ENCODE peak calls at places on chromosomes 1 and 21, in four cellular contexts. F is K562, O is HepG2, W is GM12878. X is an unnamed sample.
A peak's percentile ranks its signal among the peaks of the same experiment; 100 is the strongest.

GRCh38 chr1:207858271-207858670 is 52.7 kb downstream of the CD34 start:
- DNase-seq in F (no peak), O (no peak), W (no peak), X (no peak)

GRCh38 chr1:229843627-229844238 is 217.7 kb downstream of the URB2 start:
- DNase-seq in F (peak; percentile 26), O (peak; percentile 3), W (no peak), X (no peak)

GRCh38 chr1:211632808-211633522 is 42.5 kb downstream of the NEK2 start:
- DNase-seq in F (no peak), O (no peak), W (no peak), X (no peak)

GRCh38 chr21:33383056-33383888 is 19.9 kb upstream of the IFNGR2 start:
- DNase-seq in F (peak; percentile 37), O (peak; percentile 91), W (peak; percentile 98), X (no peak)

GRCh38 chr21:34345091-34345871 is 18.5 kb upstream of the KCNE2 start:
- DNase-seq in F (no peak), O (no peak), W (no peak), X (no peak)

GRCh38 chr1:14567056-14567455 is 31.4 kb upstream of the KAZN start:
- DNase-seq in F (no peak), O (no peak), W (no peak), X (peak; percentile 52)

GRCh38 chr1:246329900-246330299 is 177.2 kb downstream of the SMYD3 start:
- DNase-seq in F (no peak), O (no peak), W (peak; percentile 91), X (no peak)

GRCh38 chr21:33644383-33645074 is 2.2 kb downstream of the ITSN1 start:
- DNase-seq in F (no peak), O (peak; percentile 79), W (no peak), X (no peak)

GRCh38 chr1:8908388-8909151 is 30.1 kb upstream of the ENO1 start:
- DNase-seq in F (no peak), O (no peak), W (no peak), X (no peak)

GRCh38 chr1:51749151-51749550 is 129.4 kb downstream of the NRDC start:
- DNase-seq in F (no peak), O (no peak), W (no peak), X (no peak)

GRCh38 chr1:7470904-7471638 is 300.0 kb upstream of the VAMP3 start:
- DNase-seq in F (no peak), O (no peak), W (peak; percentile 23), X (no peak)

GRCh38 chr1:10181154-10181553 is 29.2 kb upstream of the KIF1B start:
- DNase-seq in F (no peak), O (no peak), W (no peak), X (no peak)

GRCh38 chr21:29231781-29232548 is 66.8 kb upstream of the BACH1 start:
- DNase-seq in F (no peak), O (no peak), W (no peak), X (no peak)

GRCh38 chr1:51063121-51063520 is 38.9 kb upstream of the C1orf185 start:
- DNase-seq in F (no peak), O (no peak), W (no peak), X (no peak)

GRCh38 chr1:89910780-89911179 is 84.1 kb upstream of the ZNF326 start:
- DNase-seq in F (no peak), O (no peak), W (no peak), X (no peak)

GRCh38 chr21:45010860-45011259 is 63.5 kb upstream of the ADARB1 start:
- DNase-seq in F (no peak), O (no peak), W (no peak), X (peak; percentile 3)

GRCh38 chr1:41645062-41645461 is 160.6 kb upstream of the EDN2 start:
- DNase-seq in F (no peak), O (no peak), W (no peak), X (no peak)

GRCh38 chr1:201171063-201172036 is 17.1 kb upstream of the TMEM9 start:
- DNase-seq in F (peak; percentile 75), O (peak; percentile 65), W (no peak), X (peak; percentile 60)

GRCh38 chr1:171017431-171017830 is 73.3 kb upstream of the FMO3 start:
- DNase-seq in F (no peak), O (no peak), W (no peak), X (peak; percentile 13)

GRCh38 chr1:118101989-118102388 is 83.0 kb downstream of the SPAG17 start:
- DNase-seq in F (no peak), O (no peak), W (no peak), X (no peak)

GRCh38 chr1:24060482-24060881 is 51.5 kb downstream of the MYOM3 start:
- DNase-seq in F (no peak), O (no peak), W (no peak), X (no peak)

GRCh38 chr1:230899845-230900251 is 31.5 kb upstream of the C1orf198 start:
- DNase-seq in F (no peak), O (no peak), W (no peak), X (no peak)

GRCh38 chr1:44707112-44707881 is 23.7 kb downstream of the RNU5D-1 start:
- DNase-seq in F (no peak), O (peak; percentile 50), W (no peak), X (no peak)

GRCh38 chr1:201665036-201665435 is 126.1 kb downstream of the NAV1 start:
- DNase-seq in F (no peak), O (no peak), W (no peak), X (no peak)

GRCh38 chr1:26754086-26754874 is 33.5 kb upstream of the PIGV start:
- DNase-seq in F (no peak), O (no peak), W (no peak), X (no peak)

GRCh38 chr1:109705411-109705810 is 6.6 kb upstream of the GSTM5 start:
- DNase-seq in F (peak; percentile 1), O (no peak), W (no peak), X (no peak)
- TF ChIP-seq CBFB in F (no peak), O (no peak), W (no peak), X (no peak)

GRCh38 chr1:181514298-181515290 is 31.3 kb downstream of the CACNA1E start:
- DNase-seq in F (no peak), O (no peak), W (peak; percentile 54), X (no peak)
- TF ChIP-seq CTCF in F (no peak), O (peak; percentile 17), W (peak; percentile 27), X (no peak)

GRCh38 chr1:101041300-101041699 is 15.7 kb upstream of the DPH5 start:
- DNase-seq in F (no peak), O (no peak), W (no peak), X (no peak)

GRCh38 chr1:101044259-101044658 is 18.7 kb upstream of the DPH5 start:
- DNase-seq in F (no peak), O (no peak), W (no peak), X (no peak)

GRCh38 chr1:101040666-101041065 is 15.1 kb upstream of the DPH5 start:
- DNase-seq in F (no peak), O (no peak), W (no peak), X (no peak)

GRCh38 chr1:101044749-101045148 is 19.2 kb upstream of the DPH5 start:
- DNase-seq in F (no peak), O (no peak), W (no peak), X (no peak)

GRCh38 chr1:101043776-101044175 is 18.2 kb upstream of the DPH5 start:
- DNase-seq in F (no peak), O (no peak), W (no peak), X (no peak)
- TF ChIP-seq CBFB in F (no peak), O (no peak), W (no peak), X (no peak)

GRCh38 chr21:42164818-42165217 is 54.1 kb upstream of the ABCG1 start:
- DNase-seq in F (no peak), O (no peak), W (no peak), X (no peak)

GRCh38 chr21:42163511-42163863 is 55.5 kb upstream of the ABCG1 start:
- DNase-seq in F (no peak), O (no peak), W (no peak), X (no peak)

GRCh38 chr21:42165901-42166300 is 53.0 kb upstream of the ABCG1 start:
- DNase-seq in F (no peak), O (no peak), W (no peak), X (no peak)

GRCh38 chr21:42162831-42163510 is 56.0 kb upstream of the ABCG1 start:
- DNase-seq in F (no peak), O (no peak), W (no peak), X (no peak)

GRCh38 chr21:42164064-42164789 is 54.7 kb upstream of the ABCG1 start:
- DNase-seq in F (no peak), O (peak; percentile 24), W (no peak), X (peak; percentile 57)
- TF ChIP-seq CTCF in F (peak; percentile 79), O (peak; percentile 78), W (peak; percentile 90), X (no peak)

GRCh38 chr1:154971341-154971998 is 923 bp upstream of the SHC1 start:
- DNase-seq in F (no peak), O (no peak), W (no peak), X (no peak)
- TF ChIP-seq CBFB in F (no peak), O (no peak), W (no peak), X (no peak)

GRCh38 chr1:182601416-182601786 is 2.8 kb downstream of the RGS16 start:
- DNase-seq in F (peak; percentile 70), O (peak; percentile 75), W (peak; percentile 64), X (peak; percentile 61)

GRCh38 chr1:182600745-182601415 is 3.3 kb downstream of the RGS16 start:
- DNase-seq in F (no peak), O (no peak), W (no peak), X (no peak)

GRCh38 chr1:182598296-182598695 is 5.9 kb downstream of the RGS16 start:
- DNase-seq in F (no peak), O (no peak), W (no peak), X (no peak)

GRCh38 chr1:182600036-182600713 is 4.0 kb downstream of the RGS16 start:
- DNase-seq in F (no peak), O (no peak), W (no peak), X (no peak)

DNA sequence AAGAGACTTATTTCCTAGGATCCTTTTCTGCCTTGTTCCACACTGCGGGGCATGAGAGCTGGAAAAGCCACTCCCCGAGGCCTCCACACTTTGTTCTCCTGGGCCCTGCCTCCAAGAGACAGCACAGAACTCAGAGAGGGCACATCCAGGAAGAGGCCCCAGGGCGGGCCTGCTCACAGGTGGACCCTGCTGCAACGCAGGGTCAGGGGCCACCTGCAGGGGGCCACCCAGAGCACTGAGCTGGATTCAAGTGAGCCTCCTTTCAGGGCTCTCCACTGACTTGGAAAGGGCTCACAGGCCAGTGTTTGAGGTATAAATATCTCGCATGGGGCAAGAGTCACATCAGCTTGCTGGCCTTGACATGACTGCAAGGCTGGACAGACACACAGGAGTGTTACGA is 4.8 kb downstream of the RGS16 start:
- DNase-seq in F (peak; percentile 58), O (no peak), W (no peak), X (peak; percentile 64)
- TF ChIP-seq CTCF in F (peak; percentile 64), O (peak; percentile 30), W (peak; percentile 32), X (peak; percentile 52)

DNA sequence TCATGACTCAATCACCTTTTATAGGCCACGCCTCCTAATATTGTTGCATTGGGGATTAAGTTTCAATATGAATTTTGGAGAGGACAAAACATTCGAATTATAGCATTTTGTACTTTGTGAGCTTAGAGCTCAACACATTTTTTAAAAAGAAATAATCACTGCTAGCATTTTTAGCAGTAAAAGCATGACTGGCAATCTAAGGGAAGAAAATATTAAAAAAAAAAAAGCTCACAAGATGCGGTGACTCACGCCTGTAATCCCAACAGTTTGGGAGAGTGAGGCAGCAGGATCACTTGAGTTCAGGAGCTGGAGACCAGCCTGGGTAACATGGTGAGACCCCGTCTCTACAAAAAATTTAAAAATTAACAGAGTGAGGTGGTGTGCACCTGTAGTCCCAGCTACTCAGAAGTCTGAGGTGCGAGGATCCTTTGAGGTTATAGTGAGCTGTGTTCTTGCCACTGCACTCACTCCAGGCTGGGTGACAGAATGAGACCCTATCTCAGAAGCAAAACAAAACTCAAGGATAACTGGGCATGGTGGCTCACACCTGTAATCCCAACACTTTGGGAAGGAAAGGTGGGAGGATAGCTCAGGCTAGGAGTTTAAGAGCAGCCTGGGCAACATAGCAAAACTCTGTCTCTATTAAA is 28.8 kb upstream of the DIPK1A start:
- DNase-seq in F (no peak), O (no peak), W (no peak), X (no peak)
- TF ChIP-seq CBFB in F (no peak), O (no peak), W (no peak), X (no peak)